ENCODE peak calls at places on chromosomes 1 and 21, in six cellular contexts. I, A, N, F, Y and C are unnamed samples.

GRCh38 chr21:42616366-42617340 is 36.8 kb upstream of the PDE9A start:
- DNase-seq in I (no peak), A (no peak), N (no peak), F (no peak), Y (no peak), C (no peak)

GRCh38 chr1:171351961-171352360 is 38.0 kb downstream of the FMO4 start:
- DNase-seq in I (no peak), A (no peak), N (no peak), F (no peak), Y (no peak), C (no peak)

GRCh38 chr1:91689586-91690481 is 189.2 kb downstream of the CDC7 start:
- DNase-seq in I (no peak), A (no peak), N (no peak), F (no peak), Y (no peak), C (no peak)

GRCh38 chr1:167312871-167313270 is 92.2 kb downstream of the POU2F1 start:
- DNase-seq in I (no peak), A (no peak), N (no peak), F (no peak), Y (no peak), C (no peak)

GRCh38 chr1:245791410-245792312 is 636.9 kb downstream of the KIF26B start:
- DNase-seq in I (no peak), A (no peak), N (no peak), F (no peak), Y (no peak), C (no peak)

GRCh38 chr1:28067523-28068090 is 20.8 kb downstream of the EYA3 start:
- DNase-seq in I (no peak), A (no peak), N (no peak), F (no peak), Y (no peak), C (no peak)

GRCh38 chr1:113830039-113830438 is 17.8 kb upstream of the RSBN1 start:
- DNase-seq in I (no peak), A (no peak), N (no peak), F (no peak), Y (no peak), C (no peak)

GRCh38 chr1:31712625-31713024 is 8.8 kb upstream of the COL16A1 start:
- DNase-seq in I (no peak), A (no peak), N (no peak), F (no peak), Y (no peak), C (no peak)

GRCh38 chr21:14482165-14482564 is 64.0 kb downstream of the SAMSN1 start:
- DNase-seq in I (peak; percentile 5), A (no peak), N (no peak), F (no peak), Y (no peak), C (no peak)

GRCh38 chr1:231172411-231172810 is 10.6 kb downstream of the TRIM67 start:
- DNase-seq in I (no peak), A (no peak), N (no peak), F (no peak), Y (no peak), C (no peak)

GRCh38 chr1:8862528-8862927 is 16.0 kb downstream of the ENO1 start:
- DNase-seq in I (no peak), A (no peak), N (peak; percentile 71), F (no peak), Y (no peak), C (no peak)

GRCh38 chr1:81974883-81975555 is 174.3 kb downstream of the ADGRL2 start:
- DNase-seq in I (no peak), A (no peak), N (no peak), F (no peak), Y (no peak), C (no peak)

GRCh38 chr1:6776389-6776788 is 8.9 kb upstream of the CAMTA1 start:
- DNase-seq in I (no peak), A (no peak), N (no peak), F (no peak), Y (no peak), C (no peak)

GRCh38 chr1:226061793-226062557 is 541 bp upstream of the H3-3A start:
- DNase-seq in I (peak; percentile 55), A (peak; percentile 89), N (peak; percentile 91), F (peak; percentile 75), Y (no peak), C (peak; percentile 38)

GRCh38 chr1:92599184-92599583 is 112.5 kb upstream of the GFI1 start:
- DNase-seq in I (no peak), A (no peak), N (peak; percentile 20), F (no peak), Y (no peak), C (no peak)

GRCh38 chr1:67889940-67890567 is 56.8 kb upstream of the GNG12 start:
- DNase-seq in I (no peak), A (no peak), N (no peak), F (peak; percentile 38), Y (peak; percentile 64), C (no peak)

GRCh38 chr1:54950361-54951163 is 29.9 kb upstream of the TMEM61 start:
- DNase-seq in I (peak; percentile 35), A (peak; percentile 80), N (peak; percentile 81), F (peak; percentile 80), Y (peak; percentile 85), C (peak; percentile 21)

GRCh38 chr1:182249201-182249676 is 142.4 kb downstream of the GLUL start:
- DNase-seq in I (no peak), A (no peak), N (no peak), F (peak; percentile 34), Y (no peak), C (no peak)

GRCh38 chr1:27145934-27146354 is 9.0 kb downstream of the SLC9A1 start:
- DNase-seq in I (no peak), A (peak; percentile 71), N (no peak), F (no peak), Y (no peak), C (no peak)

GRCh38 chr1:59703918-59704378 is 110.8 kb upstream of the HOOK1 start:
- DNase-seq in I (no peak), A (no peak), N (no peak), F (no peak), Y (no peak), C (no peak)
- TF ChIP-seq CTCF in I (no peak), A (no peak), N (no peak), F (no peak), Y (no peak), C (no peak)

DNA sequence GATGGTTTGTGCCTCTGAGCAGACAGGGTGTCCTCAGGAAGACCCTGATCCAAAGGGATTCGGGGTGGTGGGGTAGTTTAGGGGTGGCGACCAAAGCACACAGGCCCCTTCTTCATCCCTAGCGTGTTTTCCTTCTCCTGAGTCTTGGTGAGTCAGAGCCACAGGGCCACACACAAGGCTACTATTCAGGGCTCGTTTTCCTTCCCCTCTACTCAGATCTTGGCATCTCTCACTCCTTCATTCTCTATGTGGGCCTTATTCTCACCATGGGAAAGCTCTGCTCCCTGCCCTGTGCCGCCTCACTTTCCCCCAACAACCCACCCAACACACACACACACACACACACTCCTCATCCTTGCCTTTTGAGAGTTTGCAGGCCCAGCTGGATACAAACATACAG is 43.6 kb upstream of the WNT2B start:
- DNase-seq in I (no peak), A (no peak), N (no peak), F (no peak), Y (no peak), C (no peak)
- H3K27ac ChIP-seq in I (no peak overlapping the region), A (no peak overlapping the region), N (no peak overlapping the region), F (no peak overlapping the region), Y (no peak overlapping the region), C (no peak overlapping the region)

GRCh38 chr1:228010921-228011320 is 4.1 kb downstream of the WNT3A start:
- DNase-seq in I (no peak), A (peak; percentile 28), N (no peak), F (no peak), Y (no peak), C (no peak)
- H3K27me3 ChIP-seq in I (peaks cover 30% of the 10 kb centered on the region), A (no peaks in the 10 kb centered on the region), N (peaks cover 97% of the 10 kb centered on the region), F (peaks cover 21% of the 10 kb centered on the region), Y (peaks cover 12% of the 10 kb centered on the region), C (peaks cover 34% of the 10 kb centered on the region)

GRCh38 chr1:204618148-204618760 is 67.3 kb downstream of the LRRN2 start:
- DNase-seq in I (no peak), A (no peak), N (no peak), F (no peak), Y (no peak), C (no peak)

GRCh38 chr1:204621391-204621790 is 64.1 kb downstream of the LRRN2 start:
- DNase-seq in I (no peak), A (no peak), N (no peak), F (no peak), Y (no peak), C (no peak)

GRCh38 chr1:204621996-204622395 is 63.5 kb downstream of the LRRN2 start:
- DNase-seq in I (no peak), A (no peak), N (no peak), F (no peak), Y (no peak), C (no peak)

GRCh38 chr1:204617256-204618147 is 68.0 kb downstream of the LRRN2 start:
- DNase-seq in I (no peak), A (no peak), N (no peak), F (no peak), Y (no peak), C (no peak)

DNA sequence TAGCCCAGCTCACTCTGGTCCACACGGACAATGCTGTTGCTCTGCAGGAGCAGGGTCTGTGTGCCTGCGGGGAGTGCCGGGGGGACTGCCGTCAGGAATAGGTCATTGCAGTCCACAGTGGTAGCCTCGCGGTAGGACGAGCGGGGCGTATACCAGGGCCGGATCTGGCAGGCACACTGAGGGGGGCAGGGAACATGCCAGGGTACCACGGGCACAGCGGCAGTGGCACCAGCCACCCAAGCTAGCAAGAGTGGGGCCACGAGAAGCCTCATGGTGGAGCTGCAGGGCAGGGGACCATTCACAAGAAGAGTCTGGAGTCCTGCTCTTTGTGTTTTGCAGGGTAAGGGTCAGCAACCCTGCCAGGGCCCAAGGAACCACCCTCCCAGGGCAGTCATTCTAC is 65.8 kb downstream of the LRRN2 start:
- DNase-seq in I (no peak), A (no peak), N (peak; percentile 50), F (no peak), Y (no peak), C (no peak)
- TF ChIP-seq CTCF in I (no peak), A (no peak), N (peak; percentile 53), F (no peak), Y (no peak), C (no peak)